ENCODE peak calls at places on chromosomes 3 and 15, in four cellular contexts. B, X, R and W are unnamed samples.

GRCh38 chr3:115588201-115588600 is 35.1 kb upstream of the GAP43 start:
- DNase-seq in X (no peak), B (no peak), R (no peak), W (no peak)

GRCh38 chr3:17640466-17640865 is 102.0 kb downstream of the TBC1D5 start:
- DNase-seq in B (no peak), X (no peak), R (no peak), W (no peak)

GRCh38 chr3:74603292-74603691 is 11.2 kb downstream of the CNTN3 start:
- DNase-seq in R (no peak), B (no peak), X (no peak), W (no peak)

GRCh38 chr15:80967451-80967850 is 22.2 kb downstream of the MESD start:
- DNase-seq in R (no peak), B (no peak), X (no peak), W (no peak)

GRCh38 chr3:37770938-37771918 is 90.5 kb upstream of the CTDSPL start:
- DNase-seq in B (no peak), R (no peak), X (no peak), W (no peak)

GRCh38 chr3:40096561-40097506 is 212.7 kb upstream of the EIF1B start:
- DNase-seq in R (no peak), X (no peak), B (no peak), W (no peak)

GRCh38 chr15:22942877-22943276 is 37.3 kb downstream of the CYFIP1 start:
- DNase-seq in B (no peak), X (no peak), R (no peak), W (no peak)

GRCh38 chr3:126550488-126551051 is 8.2 kb downstream of the C3orf22 start:
- DNase-seq in X (no peak), R (no peak), B (no peak), W (no peak)

GRCh38 chr3:152056073-152056472 is 182.6 kb downstream of the SUCNR1 start:
- DNase-seq in X (no peak), B (no peak), R (no peak), W (no peak)

GRCh38 chr3:128280466-128281455 is 127.5 kb downstream of the EEFSEC start:
- DNase-seq in X (no peak), R (no peak), B (no peak), W (no peak)

GRCh38 chr3:15180042-15180611 is 25.9 kb upstream of the CAPN7 start:
- DNase-seq in B (no peak), R (no peak), X (peak), W (no peak)

GRCh38 chr3:127206611-127207516 is 13.9 kb downstream of the PRR23E start:
- DNase-seq in X (no peak), R (no peak), B (no peak), W (no peak)

GRCh38 chr15:87724330-87724729 is 532.2 kb downstream of the NTRK3 start:
- DNase-seq in R (no peak), X (no peak), B (peak), W (no peak)

GRCh38 chr15:49187537-49188245 is 17.6 kb downstream of the GALK2 start:
- DNase-seq in R (no peak), X (no peak), B (no peak), W (no peak)